ENCODE peak calls at places on chromosomes 4 and X, in nine cellular contexts. V, M, F, N, R, A, K, P and C are unnamed samples.

GRCh38 chr4:173153445-173153844 is 15.2 kb upstream of the GALNT7 start:
- DNase-seq in V (no peak), M (no peak), F (no peak), N (no peak), R (no peak), A (no peak), K (no peak), P (no peak), C (no peak)

GRCh38 chrX:97907791-97908190 is 1024.1 kb downstream of the RPA4 start:
- DNase-seq in V (no peak), M (no peak), F (no peak), N (no peak), R (no peak), A (no peak), K (no peak), P (no peak), C (no peak)

GRCh38 chr4:8114456-8115202 is 44.0 kb downstream of the ABLIM2 start:
- DNase-seq in V (no peak), M (no peak), F (no peak), N (no peak), R (no peak), A (peak; percentile 31), K (no peak), P (no peak), C (no peak)

GRCh38 chrX:102697506-102697905 is 14.7 kb upstream of the GPRASP2 start:
- DNase-seq in V (no peak), M (no peak), F (no peak), N (no peak), R (no peak), A (no peak), K (no peak), P (no peak), C (no peak)

GRCh38 chrX:41313419-41313818 is 20.5 kb upstream of the DDX3X start:
- DNase-seq in V (no peak), M (no peak), F (no peak), N (no peak), R (no peak), A (no peak), K (no peak), P (no peak), C (peak; percentile 25)

GRCh38 chr4:76703123-76703490 is 194.8 kb downstream of the SOWAHB start:
- DNase-seq in V (no peak), M (no peak), F (no peak), N (peak; percentile 80), R (no peak), A (no peak), K (no peak), P (no peak), C (peak; percentile 87)

GRCh38 chr4:79241846-79242245 is 84.0 kb downstream of the NAA11 start:
- DNase-seq in V (no peak), M (no peak), F (no peak), N (no peak), R (no peak), A (no peak), K (peak; percentile 53), P (no peak), C (peak; percentile 34)

GRCh38 chr4:142567199-142567598 is 278.9 kb downstream of the INPP4B start:
- DNase-seq in V (no peak), M (no peak), F (no peak), N (peak; percentile 47), R (no peak), A (peak; percentile 64), K (peak; percentile 88), P (no peak), C (peak; percentile 40)

GRCh38 chrX:94560930-94561329 is 886.9 kb downstream of the FAM133A start:
- DNase-seq in V (no peak), M (no peak), F (no peak), N (no peak), R (no peak), A (no peak), K (no peak), P (no peak), C (no peak)

GRCh38 chr4:151231915-151232595 is 44.9 kb upstream of the PRSS48 start:
- DNase-seq in V (no peak), M (no peak), F (no peak), N (no peak), R (no peak), A (no peak), K (no peak), P (no peak), C (no peak)

GRCh38 chr4:26434030-26434639 is 56.1 kb downstream of the CCKAR start:
- DNase-seq in V (no peak), M (no peak), F (no peak), N (no peak), R (no peak), A (no peak), K (no peak), P (no peak), C (peak; percentile 44)

GRCh38 chr4:168796362-168797106 is 213.5 kb downstream of the CBR4 start:
- DNase-seq in V (no peak), M (no peak), F (no peak), N (peak; percentile 90), R (no peak), A (no peak), K (no peak), P (no peak), C (peak; percentile 53)

GRCh38 chrX:129754266-129755024 is 15.7 kb downstream of the XPNPEP2 start:
- DNase-seq in V (no peak), M (no peak), F (no peak), N (no peak), R (no peak), A (no peak), K (peak; percentile 46), P (no peak), C (no peak)

GRCh38 chrX:130100180-130100579 is 10.1 kb downstream of the ELF4 start:
- DNase-seq in V (peak; percentile 81), M (no peak), F (no peak), N (no peak), R (peak; percentile 92), A (no peak), K (no peak), P (no peak), C (no peak)

GRCh38 chr4:142452132-142452855 is 393.8 kb downstream of the INPP4B start:
- DNase-seq in V (no peak), M (no peak), F (no peak), N (no peak), R (no peak), A (no peak), K (peak; percentile 27), P (no peak), C (no peak)

GRCh38 chr4:148051403-148051802 is 319.5 kb downstream of the ARHGAP10 start:
- DNase-seq in V (no peak), M (no peak), F (no peak), N (no peak), R (no peak), A (no peak), K (no peak), P (no peak), C (no peak)

GRCh38 chrX:45479196-45479834 is 278.6 kb upstream of the DIPK2B start:
- DNase-seq in V (no peak), M (peak; percentile 60), F (no peak), N (peak; percentile 84), R (no peak), A (no peak), K (no peak), P (no peak), C (peak; percentile 81)

GRCh38 chr4:41432889-41433288 is 105.1 kb upstream of the LIMCH1 start:
- DNase-seq in V (no peak), M (no peak), F (no peak), N (peak; percentile 57), R (no peak), A (no peak), K (peak; percentile 71), P (no peak), C (peak; percentile 48)

GRCh38 chrX:39574178-39574577 is 523.6 kb downstream of the BCOR start:
- DNase-seq in V (no peak), M (no peak), F (no peak), N (no peak), R (no peak), A (no peak), K (no peak), P (no peak), C (no peak)

GRCh38 chr4:67575889-67576329 is 17.4 kb downstream of the STAP1 start:
- DNase-seq in V (no peak), M (no peak), F (no peak), N (no peak), R (no peak), A (no peak), K (no peak), P (no peak), C (no peak)
- H3K4me3 ChIP-seq in V (no peak overlapping the region), M (no peak overlapping the region), F (no peak overlapping the region), N (no peak overlapping the region), R (no peak overlapping the region), A (peak overlapping the region; percentile 32), K (no peak overlapping the region), P (no peak overlapping the region), C (no peak overlapping the region)

DNA sequence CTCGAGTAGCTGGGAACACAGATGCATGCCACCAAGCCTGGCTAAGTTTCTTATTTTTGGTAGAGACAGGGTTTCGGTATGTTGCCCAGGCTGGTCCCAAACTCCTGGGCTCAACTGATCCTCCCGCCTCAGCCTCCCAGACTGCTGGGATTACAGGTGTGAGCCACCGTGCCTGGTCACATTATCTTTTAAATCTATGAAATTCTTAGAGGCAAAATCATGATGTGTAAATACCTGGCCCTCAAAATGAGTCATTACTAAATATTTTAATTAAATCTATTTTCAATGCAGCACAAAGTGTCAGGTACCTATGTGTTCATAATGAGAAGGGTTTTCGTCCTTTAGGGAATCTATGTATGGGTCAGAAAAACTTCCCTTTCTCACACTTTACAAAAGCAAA is 222.5 kb upstream of the GPC4 start:
- DNase-seq in V (no peak), M (no peak), F (no peak), N (no peak), R (no peak), A (no peak), K (no peak), P (no peak), C (no peak)
- H3K4me3 ChIP-seq in V (no peak overlapping the region), M (no peak overlapping the region), F (no peak overlapping the region), N (no peak overlapping the region), R (no peak overlapping the region), A (no peak overlapping the region), K (no peak overlapping the region), P (no peak overlapping the region), C (no peak overlapping the region)

GRCh38 chr4:43357252-43357974 is 464.9 kb downstream of the GRXCR1 start:
- DNase-seq in V (no peak), M (no peak), F (no peak), N (no peak), R (no peak), A (no peak), K (no peak), P (no peak), C (no peak)

GRCh38 chr4:43362875-43363636 is 470.5 kb downstream of the GRXCR1 start:
- DNase-seq in V (no peak), M (no peak), F (no peak), N (no peak), R (no peak), A (no peak), K (no peak), P (no peak), C (no peak)

GRCh38 chr4:43356786-43357185 is 464.3 kb downstream of the GRXCR1 start:
- DNase-seq in V (no peak), M (no peak), F (no peak), N (no peak), R (no peak), A (no peak), K (no peak), P (no peak), C (no peak)

GRCh38 chr4:43360296-43360695 is 467.8 kb downstream of the GRXCR1 start:
- DNase-seq in V (no peak), M (no peak), F (no peak), N (no peak), R (no peak), A (no peak), K (no peak), P (no peak), C (peak; percentile 13)
- H3K4me3 ChIP-seq in V (no peak overlapping the region), M (no peak overlapping the region), F (no peak overlapping the region), N (no peak overlapping the region), R (no peak overlapping the region), A (no peak overlapping the region), K (no peak overlapping the region), P (no peak overlapping the region), C (no peak overlapping the region)

GRCh38 chr4:184287697-184288255 is 70.1 kb upstream of the ENPP6 start:
- DNase-seq in V (peak; percentile 58), M (peak; percentile 21), F (no peak), N (no peak), R (no peak), A (no peak), K (peak; percentile 15), P (peak; percentile 81), C (peak; percentile 78)
- H3K4me3 ChIP-seq in V (no peak overlapping the region), M (no peak overlapping the region), F (no peak overlapping the region), N (no peak overlapping the region), R (no peak overlapping the region), A (no peak overlapping the region), K (no peak overlapping the region), P (no peak overlapping the region), C (no peak overlapping the region)